ENCODE peak calls at places on chromosomes 1 and 21, in seven cellular contexts. U, V, M, T, P, F and N are unnamed samples.

GRCh38 chr1:29569971-29570634 is 333.8 kb downstream of the PTPRU start:
- DNase-seq in U (peak), V (peak), M (no peak), T (peak), P (no peak), F (no peak), N (no peak)

GRCh38 chr1:113610372-113610771 is 148.9 kb downstream of the PHTF1 start:
- DNase-seq in U (no peak), V (no peak), M (no peak), T (no peak), P (no peak), F (no peak), N (no peak)

GRCh38 chr1:39398278-39399010 is 93.0 kb upstream of the BMP8A start:
- DNase-seq in U (peak), V (peak), M (peak), T (peak), P (peak), F (no peak), N (no peak)

GRCh38 chr1:42765271-42765670 is 1.6 kb downstream of the P3H1 start:
- DNase-seq in U (peak), V (no peak), M (no peak), T (no peak), P (no peak), F (no peak), N (no peak)

GRCh38 chr1:205370780-205371179 is 14.1 kb upstream of the KLHDC8A start:
- DNase-seq in U (no peak), V (no peak), M (no peak), T (no peak), P (no peak), F (no peak), N (no peak)

GRCh38 chr1:2584822-2585317 is 1.7 kb upstream of the PRXL2B start:
- DNase-seq in U (no peak), V (no peak), M (peak), T (no peak), P (no peak), F (no peak), N (no peak)

GRCh38 chr1:89701746-89702241 is 68.9 kb downstream of the LRRC8C start:
- DNase-seq in U (peak), V (no peak), M (no peak), T (no peak), P (peak), F (no peak), N (no peak)

GRCh38 chr1:65175171-65176070 is 27.4 kb downstream of the AK4 start:
- DNase-seq in U (peak), V (no peak), M (no peak), T (no peak), P (no peak), F (no peak), N (no peak)

GRCh38 chr1:208107817-208108608 is 136.2 kb downstream of the PLXNA2 start:
- DNase-seq in U (peak), V (no peak), M (peak), T (peak), P (no peak), F (no peak), N (no peak)

GRCh38 chr1:43867946-43868740 is 65.5 kb upstream of the ARTN start:
- DNase-seq in U (peak), V (no peak), M (no peak), T (no peak), P (no peak), F (no peak), N (no peak)

GRCh38 chr1:155873860-155874259 is 14.5 kb downstream of the SYT11 start:
- DNase-seq in U (peak), V (peak), M (no peak), T (no peak), P (no peak), F (no peak), N (no peak)

GRCh38 chr1:44036409-44037111 is 5.3 kb upstream of the SLC6A9 start:
- DNase-seq in U (peak), V (peak), M (peak), T (peak), P (peak), F (peak), N (no peak)

GRCh38 chr21:43864806-43865470 is at the start of gene AGPAT3:
- DNase-seq in U (no peak), V (no peak), M (peak), T (no peak), P (no peak), F (no peak), N (no peak)

GRCh38 chr1:46948629-46949282 is 7.5 kb upstream of the CYP4A11 start:
- DNase-seq in U (no peak), V (peak), M (no peak), T (no peak), P (no peak), F (no peak), N (no peak)

GRCh38 chr1:153767519-153767918 is 7.7 kb upstream of the SLC27A3 start:
- DNase-seq in U (no peak), V (no peak), M (no peak), T (no peak), P (no peak), F (no peak), N (no peak)

GRCh38 chr1:236623371-236624166 is 19.3 kb upstream of the HEATR1 start:
- DNase-seq in U (peak), V (peak), M (no peak), T (no peak), P (no peak), F (no peak), N (no peak)

GRCh38 chr1:84245566-84245965 is 55.9 kb upstream of the SAMD13 start:
- DNase-seq in U (peak), V (no peak), M (no peak), T (no peak), P (no peak), F (no peak), N (no peak)

GRCh38 chr1:8096105-8097011 is 70.2 kb upstream of the ERRFI1 start:
- DNase-seq in U (peak), V (peak), M (no peak), T (no peak), P (no peak), F (no peak), N (no peak)

GRCh38 chr1:207565546-207566468 is 69.8 kb downstream of the CR1 start:
- DNase-seq in U (peak), V (peak), M (no peak), T (no peak), P (no peak), F (no peak), N (no peak)

GRCh38 chr1:26021647-26022403 is at the start of gene EXTL1:
- DNase-seq in U (peak), V (no peak), M (no peak), T (no peak), P (no peak), F (no peak), N (no peak)

GRCh38 chr1:58158465-58159423 is 387.8 kb downstream of the OMA1 start:
- DNase-seq in U (no peak), V (no peak), M (no peak), T (no peak), P (no peak), F (no peak), N (no peak)

GRCh38 chr1:58857673-58858343 is 74.0 kb upstream of the JUN start:
- DNase-seq in U (no peak), V (no peak), M (no peak), T (no peak), P (no peak), F (no peak), N (no peak)

GRCh38 chr1:208047476-208047934 is 136.6 kb upstream of the CD34 start:
- DNase-seq in U (peak), V (no peak), M (peak), T (no peak), P (no peak), F (no peak), N (no peak)

GRCh38 chr1:21539933-21540332 is 30.7 kb downstream of the ALPL start:
- DNase-seq in U (no peak), V (peak), M (no peak), T (no peak), P (no peak), F (no peak), N (no peak)

GRCh38 chr1:112386786-112387346 is 9.1 kb upstream of the CTTNBP2NL start:
- DNase-seq in U (no peak), V (peak), M (no peak), T (no peak), P (no peak), F (no peak), N (no peak)

GRCh38 chr1:174659823-174660222 is 212.1 kb downstream of the GPR52 start:
- DNase-seq in U (peak), V (no peak), M (no peak), T (no peak), P (no peak), F (no peak), N (no peak)

GRCh38 chr1:34840426-34840825 is 19.1 kb downstream of the SMIM12 start:
- DNase-seq in U (no peak), V (no peak), M (no peak), T (no peak), P (no peak), F (no peak), N (no peak)

GRCh38 chr21:46189959-46190490 is 5.8 kb upstream of the SPATC1L start:
- DNase-seq in U (no peak), V (no peak), M (peak), T (no peak), P (no peak), F (no peak), N (no peak)

GRCh38 chr1:236502579-236502971 is 21.2 kb upstream of the LGALS8 start:
- DNase-seq in U (no peak), V (peak), M (no peak), T (peak), P (no peak), F (no peak), N (no peak)